ENCODE peak calls at places on chromosome 1, in six cellular contexts. K is endothelial cell of umbilical vein, X is A549, F is H1, O is K562, L is HepG2. N is an unnamed sample.

GRCh38 chr1:151915066-151915686 is 5.9 kb upstream of the THEM4 start:
- DNase-seq in K (no peak), X (no peak), F (no peak), O (no peak), L (no peak), N (no peak)

GRCh38 chr1:34825455-34826081 is 32.8 kb downstream of the GJA4 start:
- DNase-seq in K (peak; percentile 97), X (no peak), F (peak; percentile 40), O (peak; percentile 14), L (peak; percentile 84), N (no peak)

GRCh38 chr1:119968068-119968492 is 71.8 kb upstream of the ADAM30 start:
- DNase-seq in K (peak; percentile 50), X (peak; percentile 54), F (peak; percentile 86), O (peak; percentile 68), L (peak; percentile 63), N (peak; percentile 86)

GRCh38 chr1:193579323-193579722 is 392.9 kb upstream of the B3GALT2 start:
- DNase-seq in K (no peak), X (no peak), F (no peak), O (no peak), L (no peak), N (no peak)

GRCh38 chr1:67674260-67675011 is 10.6 kb upstream of the GADD45A start:
- DNase-seq in K (peak; percentile 96), X (no peak), F (no peak), O (no peak), L (no peak), N (no peak)

GRCh38 chr1:40377512-40377911 is 4.0 kb downstream of the SMAP2 start:
- DNase-seq in K (no peak), X (no peak), F (no peak), O (no peak), L (no peak), N (no peak)

GRCh38 chr1:147292635-147293251 is 50.3 kb downstream of the CHD1L start:
- DNase-seq in K (no peak), X (peak; percentile 9), F (no peak), O (no peak), L (no peak), N (no peak)

GRCh38 chr1:90716243-90716551 is 905 bp downstream of the BARHL2 start:
- DNase-seq in K (no peak), X (no peak), F (no peak), O (no peak), L (no peak), N (no peak)

GRCh38 chr1:209154916-209155315 is 428.6 kb upstream of the CAMK1G start:
- DNase-seq in K (no peak), X (no peak), F (no peak), O (no peak), L (no peak), N (no peak)

GRCh38 chr1:184804220-184804619 is 49.6 kb upstream of the EDEM3 start:
- DNase-seq in K (no peak), X (no peak), F (no peak), O (no peak), L (no peak), N (no peak)

GRCh38 chr1:232519186-232519585 is 110.7 kb downstream of the SIPA1L2 start:
- DNase-seq in K (no peak), X (no peak), F (no peak), O (no peak), L (no peak), N (no peak)

DNA sequence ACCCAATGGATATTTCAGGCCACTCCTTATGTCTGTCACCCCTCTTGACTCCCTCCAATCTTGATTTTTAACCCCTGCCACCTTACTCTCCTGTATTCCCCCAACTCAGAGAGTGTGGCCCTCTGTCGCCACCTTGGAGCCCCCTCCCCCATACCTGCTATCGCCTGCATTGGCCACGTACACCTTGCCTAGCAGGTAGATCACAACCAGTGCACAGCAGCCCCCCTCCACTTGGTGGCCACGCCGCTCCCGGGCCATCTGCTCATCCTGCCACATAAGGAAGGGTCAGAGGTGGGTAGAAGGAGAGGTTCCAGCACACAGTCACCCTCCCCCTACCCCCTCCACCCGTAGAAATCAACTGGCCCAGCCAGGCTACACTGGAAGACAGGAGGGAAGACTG is 2.9 kb downstream of the PPM1J start:
- DNase-seq in K (no peak), X (no peak), F (no peak), O (no peak), L (no peak), N (no peak)
- TF ChIP-seq JUN in K (no peak), X (no peak), F (no peak), O (no peak), L (no peak), N (no peak)

GRCh38 chr1:95554408-95554807 is 320.4 kb downstream of the RWDD3 start:
- DNase-seq in K (no peak), X (no peak), F (no peak), O (no peak), L (no peak), N (no peak)

GRCh38 chr1:95548211-95548610 is 314.2 kb downstream of the RWDD3 start:
- DNase-seq in K (no peak), X (no peak), F (no peak), O (no peak), L (no peak), N (no peak)

GRCh38 chr1:95547000-95547399 is 313.0 kb downstream of the RWDD3 start:
- DNase-seq in K (no peak), X (no peak), F (no peak), O (no peak), L (no peak), N (no peak)

GRCh38 chr1:95551201-95551600 is 317.2 kb downstream of the RWDD3 start:
- DNase-seq in K (no peak), X (no peak), F (no peak), O (no peak), L (no peak), N (no peak)
- TF ChIP-seq JUN in K (no peak), X (no peak), F (no peak), O (no peak), L (no peak), N (no peak)

GRCh38 chr1:31926846-31927660 is 11.1 kb downstream of the PTP4A2 start:
- DNase-seq in K (no peak), X (no peak), F (no peak), O (no peak), L (no peak), N (no peak)
- TF ChIP-seq JUN in K (no peak), X (no peak), F (no peak), O (no peak), L (no peak), N (no peak)

DNA sequence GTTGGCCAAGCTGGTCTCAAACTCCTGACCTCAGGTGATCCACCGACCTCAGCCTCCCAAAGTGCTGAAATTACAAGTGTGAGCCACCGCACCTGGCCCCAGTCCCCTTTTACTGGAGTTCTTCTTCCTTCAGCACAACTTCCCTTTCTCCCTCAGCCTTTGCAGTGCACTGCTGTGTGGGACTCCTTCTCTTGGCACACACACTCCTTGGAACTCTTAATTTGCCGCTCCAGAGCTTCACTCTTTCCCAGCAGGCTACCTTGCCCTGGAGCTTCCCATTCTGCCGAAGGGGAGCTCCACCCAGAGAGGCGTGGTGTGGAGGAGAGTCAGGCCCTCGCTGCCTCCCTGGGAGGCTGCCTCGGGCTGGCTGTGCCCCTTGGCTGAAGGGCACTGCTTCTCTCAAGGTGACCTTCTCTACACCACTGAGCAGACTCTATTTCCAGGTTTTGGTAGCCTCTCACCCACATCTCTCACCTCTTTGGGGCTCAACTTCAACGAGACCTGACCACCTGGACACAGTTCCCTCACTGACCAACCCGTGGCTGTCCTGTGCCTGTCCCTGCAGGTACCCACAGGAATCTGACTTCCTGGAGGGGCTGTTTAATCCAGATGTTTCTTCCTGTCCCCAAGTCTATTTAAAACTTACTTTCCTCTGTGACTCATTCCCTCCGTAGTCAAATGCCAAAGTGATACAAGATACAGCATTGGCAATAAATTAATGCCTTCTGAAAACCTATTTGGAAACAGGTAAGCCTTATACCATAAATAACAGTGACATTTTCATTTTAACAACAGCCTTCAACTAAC is 227.3 kb upstream of the KIAA0040 start:
- DNase-seq in K (no peak), X (no peak), F (no peak), O (no peak), L (no peak), N (no peak)
- TF ChIP-seq JUN in K (no peak), X (no peak), F (no peak), O (no peak), L (no peak), N (no peak)

DNA sequence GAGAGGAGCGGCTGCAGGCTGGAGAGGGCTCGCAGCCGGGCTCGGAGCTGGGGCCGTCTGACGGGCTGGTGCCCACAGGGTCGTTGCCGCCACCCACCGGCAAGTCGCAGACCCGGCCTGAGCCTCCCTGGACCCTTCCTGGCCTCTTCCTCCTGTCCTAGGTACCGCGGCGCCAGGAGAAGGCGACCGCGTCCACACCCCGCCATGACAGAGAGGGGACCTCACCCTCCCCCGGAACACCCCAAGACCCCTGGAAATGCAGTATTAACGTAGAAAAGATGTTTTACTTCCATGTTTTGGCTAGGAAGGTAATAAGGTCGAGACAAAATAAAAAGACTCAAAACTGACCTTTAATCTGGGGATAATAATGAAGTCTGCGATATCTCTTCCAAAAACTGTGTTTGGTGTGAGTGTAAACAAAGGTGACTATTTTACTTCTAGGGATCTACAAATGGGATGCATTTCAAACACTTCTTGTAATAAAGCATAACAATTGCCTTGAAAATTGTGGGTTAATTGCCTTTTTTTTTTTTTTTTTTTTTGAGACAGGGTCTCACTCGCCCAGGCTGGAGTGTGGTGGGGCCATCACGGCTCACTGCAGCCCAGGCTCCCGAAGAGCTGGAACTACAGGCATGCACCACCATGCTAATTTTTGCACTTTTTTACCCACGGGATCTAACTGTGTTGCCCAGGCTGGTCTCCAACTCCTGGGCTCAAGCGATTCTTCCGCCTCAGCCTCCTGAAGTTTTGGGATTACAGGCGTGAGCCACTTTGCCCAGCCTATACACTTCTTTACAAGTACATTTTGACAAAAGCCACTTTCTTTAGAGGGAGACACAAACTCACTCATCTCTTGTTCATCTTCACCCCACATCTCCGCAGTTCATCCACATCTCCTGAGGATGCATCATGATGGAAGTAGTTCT is 838 bp upstream of the RSRP1 start:
- DNase-seq in K (no peak), X (no peak), F (no peak), O (no peak), L (no peak), N (no peak)
- TF ChIP-seq JUN in K (no peak), X (no peak), F (no peak), O (no peak), L (no peak), N (no peak)

DNA sequence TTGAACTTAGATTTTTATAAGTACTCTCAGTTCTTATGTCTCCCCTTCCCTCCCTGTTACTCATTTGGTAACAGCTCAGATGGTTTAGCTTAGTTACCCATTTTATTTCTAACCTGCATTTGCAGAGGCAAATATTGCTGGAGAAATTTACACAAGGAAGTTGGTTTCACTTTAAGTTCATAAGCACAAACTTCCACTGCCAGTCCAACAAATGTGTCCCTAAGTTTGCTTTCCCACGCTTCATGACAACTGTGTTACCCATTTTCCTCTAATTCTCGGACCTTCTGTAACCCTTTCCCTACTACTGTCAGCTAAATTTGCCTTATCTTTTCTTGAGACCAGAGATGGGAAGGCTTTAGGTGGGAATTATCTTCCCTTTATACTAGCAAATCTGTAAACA is 63.9 kb upstream of the GPR25 start:
- DNase-seq in K (no peak), X (no peak), F (no peak), O (no peak), L (no peak), N (no peak)
- TF ChIP-seq JUN in K (no peak), X (no peak), F (no peak), O (no peak), L (no peak), N (no peak)

N was measured in WTC11.